ENCODE peak calls at places on chromosome 21, in ten cellular contexts. One of them, this sample, is unnamed.

GRCh38 chr21:15524855-15525254 is 204.9 kb upstream of the USP25 start:
- DNase-seq in GM04503: no peak
- DNase-seq in left cardiac atrium: no peak
- DNase-seq in adrenal gland: no peak
- DNase-seq in immature natural killer cell: no peak
- DNase-seq in IMR-90: no peak
- DNase-seq in ovary: no peak
- DNase-seq in occipital lobe: no peak
- DNase-seq in spleen: no peak
- DNase-seq in AG10803: no peak
- DNase-seq in this sample: no peak

GRCh38 chr21:41233913-41234312 is 66.0 kb downstream of the BACE2 start:
- DNase-seq in GM04503: no peak
- DNase-seq in spleen: no peak
- DNase-seq in immature natural killer cell: no peak
- DNase-seq in occipital lobe: no peak
- DNase-seq in IMR-90: no peak
- DNase-seq in ovary: no peak
- DNase-seq in AG10803: no peak
- DNase-seq in left cardiac atrium: no peak
- DNase-seq in adrenal gland: no peak
- DNase-seq in this sample: no peak

GRCh38 chr21:37732927-37733326 is 183.3 kb downstream of the KCNJ6 start:
- DNase-seq in adrenal gland: no peak
- DNase-seq in ovary: no peak
- DNase-seq in left cardiac atrium: no peak
- DNase-seq in immature natural killer cell: no peak
- DNase-seq in AG10803: no peak
- DNase-seq in IMR-90: no peak
- DNase-seq in occipital lobe: no peak
- DNase-seq in GM04503: no peak
- DNase-seq in spleen: no peak
- DNase-seq in this sample: no peak

GRCh38 chr21:34702341-34702807 is 33.6 kb downstream of the CLIC6 start:
- DNase-seq in ovary: no peak
- DNase-seq in left cardiac atrium: peak; percentile 73
- DNase-seq in occipital lobe: no peak
- DNase-seq in GM04503: peak; percentile 92
- DNase-seq in AG10803: peak; percentile 98
- DNase-seq in spleen: no peak
- DNase-seq in immature natural killer cell: no peak
- DNase-seq in adrenal gland: no peak
- DNase-seq in IMR-90: peak; percentile 98
- DNase-seq in this sample: no peak

GRCh38 chr21:23438081-23438480 is 2169.2 kb downstream of the MRPL39 start:
- DNase-seq in IMR-90: no peak
- DNase-seq in left cardiac atrium: no peak
- DNase-seq in GM04503: no peak
- DNase-seq in adrenal gland: no peak
- DNase-seq in occipital lobe: no peak
- DNase-seq in AG10803: no peak
- DNase-seq in ovary: no peak
- DNase-seq in spleen: no peak
- DNase-seq in immature natural killer cell: no peak
- DNase-seq in this sample: no peak

GRCh38 chr21:34364921-34365320 is 1.1 kb downstream of the KCNE2 start:
- DNase-seq in AG10803: no peak
- DNase-seq in ovary: no peak
- DNase-seq in immature natural killer cell: no peak
- DNase-seq in spleen: no peak
- DNase-seq in left cardiac atrium: no peak
- DNase-seq in GM04503: no peak
- DNase-seq in adrenal gland: no peak
- DNase-seq in IMR-90: no peak
- DNase-seq in occipital lobe: no peak
- DNase-seq in this sample: no peak

GRCh38 chr21:37365657-37366487 is 701 bp upstream of the DYRK1A start:
- DNase-seq in ovary: peak; percentile 67
- DNase-seq in GM04503: no peak
- DNase-seq in adrenal gland: peak; percentile 82
- DNase-seq in left cardiac atrium: peak; percentile 75
- DNase-seq in AG10803: peak; percentile 72
- DNase-seq in immature natural killer cell: peak; percentile 79
- DNase-seq in IMR-90: peak; percentile 45
- DNase-seq in occipital lobe: peak; percentile 41
- DNase-seq in spleen: peak; percentile 94
- DNase-seq in this sample: peak; percentile 60

GRCh38 chr21:38241029-38241740 is 15.6 kb upstream of the KCNJ15 start:
- DNase-seq in ovary: no peak
- DNase-seq in adrenal gland: no peak
- DNase-seq in occipital lobe: no peak
- DNase-seq in spleen: no peak
- DNase-seq in AG10803: peak; percentile 88
- DNase-seq in immature natural killer cell: no peak
- DNase-seq in left cardiac atrium: peak; percentile 49
- DNase-seq in IMR-90: no peak
- DNase-seq in GM04503: peak; percentile 46
- DNase-seq in this sample: no peak

GRCh38 chr21:44576025-44576420 is 2.5 kb downstream of the KRTAP10-4 start:
- DNase-seq in AG10803: no peak
- DNase-seq in left cardiac atrium: no peak
- DNase-seq in GM04503: no peak
- DNase-seq in IMR-90: no peak
- DNase-seq in immature natural killer cell: no peak
- DNase-seq in occipital lobe: no peak
- DNase-seq in adrenal gland: peak; percentile 34
- DNase-seq in ovary: no peak
- DNase-seq in spleen: peak; percentile 17
- DNase-seq in this sample: no peak

GRCh38 chr21:26707241-26707640 is 134.2 kb upstream of the CYYR1 start:
- DNase-seq in spleen: no peak
- DNase-seq in left cardiac atrium: no peak
- DNase-seq in ovary: no peak
- DNase-seq in occipital lobe: no peak
- DNase-seq in IMR-90: no peak
- DNase-seq in adrenal gland: no peak
- DNase-seq in AG10803: no peak
- DNase-seq in immature natural killer cell: no peak
- DNase-seq in GM04503: no peak
- DNase-seq in this sample: no peak

GRCh38 chr21:45551816-45552695 is 9.8 kb upstream of the SLC19A1 start:
- DNase-seq in AG10803: no peak
- DNase-seq in left cardiac atrium: peak; percentile 18
- DNase-seq in adrenal gland: no peak
- DNase-seq in spleen: peak; percentile 81
- DNase-seq in occipital lobe: no peak
- DNase-seq in immature natural killer cell: no peak
- DNase-seq in GM04503: no peak
- DNase-seq in IMR-90: no peak
- DNase-seq in ovary: no peak
- DNase-seq in this sample: no peak

GRCh38 chr21:38965910-38966504 is 160.3 kb downstream of the ETS2 start:
- DNase-seq in occipital lobe: no peak
- DNase-seq in IMR-90: peak; percentile 59
- DNase-seq in AG10803: no peak
- DNase-seq in ovary: peak; percentile 53
- DNase-seq in spleen: no peak
- DNase-seq in immature natural killer cell: no peak
- DNase-seq in GM04503: no peak
- DNase-seq in left cardiac atrium: no peak
- DNase-seq in adrenal gland: peak; percentile 73
- DNase-seq in this sample: no peak

GRCh38 chr21:38422067-38422466 is 76.2 kb downstream of the ERG start:
- DNase-seq in immature natural killer cell: no peak
- DNase-seq in AG10803: no peak
- DNase-seq in IMR-90: no peak
- DNase-seq in left cardiac atrium: no peak
- DNase-seq in ovary: no peak
- DNase-seq in spleen: no peak
- DNase-seq in GM04503: no peak
- DNase-seq in occipital lobe: no peak
- DNase-seq in adrenal gland: no peak
- DNase-seq in this sample: no peak

GRCh38 chr21:41953831-41954653 is at the start of gene C2CD2:
- DNase-seq in immature natural killer cell: peak; percentile 19
- DNase-seq in occipital lobe: peak; percentile 14
- DNase-seq in left cardiac atrium: peak; percentile 78
- DNase-seq in AG10803: peak; percentile 73
- DNase-seq in adrenal gland: peak; percentile 80
- DNase-seq in GM04503: no peak
- DNase-seq in ovary: peak; percentile 72
- DNase-seq in IMR-90: peak; percentile 73
- DNase-seq in spleen: peak; percentile 87
- DNase-seq in this sample: peak; percentile 39

GRCh38 chr21:36980280-36981048 is 14.0 kb upstream of the HLCS start:
- DNase-seq in immature natural killer cell: no peak
- DNase-seq in AG10803: peak; percentile 29
- DNase-seq in adrenal gland: no peak
- DNase-seq in spleen: peak; percentile 80
- DNase-seq in ovary: peak; percentile 31
- DNase-seq in GM04503: no peak
- DNase-seq in IMR-90: no peak
- DNase-seq in left cardiac atrium: peak; percentile 29
- DNase-seq in occipital lobe: no peak
- DNase-seq in this sample: no peak

GRCh38 chr21:34732388-34732821 is 63.6 kb downstream of the CLIC6 start:
- DNase-seq in immature natural killer cell: no peak
- DNase-seq in ovary: no peak
- DNase-seq in GM04503: no peak
- DNase-seq in spleen: no peak
- DNase-seq in adrenal gland: no peak
- DNase-seq in AG10803: peak; percentile 40
- DNase-seq in left cardiac atrium: no peak
- DNase-seq in IMR-90: no peak
- DNase-seq in occipital lobe: no peak
- DNase-seq in this sample: no peak

GRCh38 chr21:28421716-28422480 is 570.8 kb downstream of the LTN1 start:
- DNase-seq in adrenal gland: no peak
- DNase-seq in immature natural killer cell: no peak
- DNase-seq in ovary: no peak
- DNase-seq in IMR-90: peak; percentile 78
- DNase-seq in occipital lobe: no peak
- DNase-seq in left cardiac atrium: no peak
- DNase-seq in GM04503: peak; percentile 84
- DNase-seq in spleen: no peak
- DNase-seq in AG10803: peak; percentile 98
- DNase-seq in this sample: no peak

GRCh38 chr21:42471716-42472330 is 24.2 kb downstream of the RSPH1 start:
- DNase-seq in GM04503: no peak
- DNase-seq in left cardiac atrium: no peak
- DNase-seq in IMR-90: no peak
- DNase-seq in occipital lobe: no peak
- DNase-seq in AG10803: no peak
- DNase-seq in spleen: no peak
- DNase-seq in ovary: no peak
- DNase-seq in immature natural killer cell: no peak
- DNase-seq in adrenal gland: peak; percentile 30
- DNase-seq in this sample: no peak